ENCODE peak calls at places on chromosomes 3 and 15, in five cellular contexts. B, X, P, O and L are unnamed samples.
A peak's percentile ranks its signal among the peaks of the same experiment; 100 is the strongest.

GRCh38 chr3:190444576-190445145 is 5.0 kb downstream of the TMEM207 start:
- DNase-seq in B (no peak), X (no peak), P (no peak), O (no peak), L (no peak)

GRCh38 chr15:67135494-67135893 is 70.1 kb downstream of the SMAD3 start:
- DNase-seq in B (no peak), X (peak; percentile 71), P (no peak), O (no peak), L (no peak)

GRCh38 chr3:27202959-27203358 is 166.2 kb downstream of the NEK10 start:
- DNase-seq in B (no peak), X (no peak), P (no peak), O (no peak), L (no peak)

GRCh38 chr15:62853833-62854210 is 188.7 kb upstream of the TPM1 start:
- DNase-seq in B (no peak), X (peak; percentile 12), P (no peak), O (no peak), L (no peak)

GRCh38 chr3:69009559-69010410 is 3.7 kb downstream of the EOGT start:
- DNase-seq in B (no peak), X (no peak), P (peak; percentile 63), O (no peak), L (no peak)

GRCh38 chr15:30030350-30030749 is 52.4 kb upstream of the GOLGA8J start:
- DNase-seq in B (peak; percentile 13), X (no peak), P (no peak), O (no peak), L (no peak)

GRCh38 chr15:36484038-36484778 is 95.2 kb upstream of the CDIN1 start:
- DNase-seq in B (no peak), X (no peak), P (no peak), O (no peak), L (no peak)

GRCh38 chr3:171871392-171872274 is 28.5 kb downstream of the TMEM212 start:
- DNase-seq in B (no peak), X (no peak), P (no peak), O (no peak), L (peak; percentile 41)

GRCh38 chr15:90957105-90957790 is 2.6 kb downstream of the RCCD1 start:
- DNase-seq in B (no peak), X (no peak), P (no peak), O (no peak), L (no peak)

GRCh38 chr3:182212479-182213076 is 500.9 kb downstream of the SOX2 start:
- DNase-seq in B (peak; percentile 98), X (peak; percentile 96), P (peak; percentile 39), O (no peak), L (no peak)

GRCh38 chr15:66611257-66612053 is 45.7 kb upstream of the LCTL start:
- DNase-seq in B (no peak), X (peak; percentile 81), P (no peak), O (no peak), L (no peak)

GRCh38 chr3:57298041-57298440 is 5.6 kb upstream of the ASB14 start:
- DNase-seq in B (peak; percentile 59), X (peak; percentile 5), P (no peak), O (no peak), L (no peak)

GRCh38 chr3:73461582-73461981 is 163.2 kb downstream of the PDZRN3 start:
- DNase-seq in B (no peak), X (no peak), P (no peak), O (no peak), L (no peak)

GRCh38 chr15:31263751-31264533 is 62.7 kb upstream of the KLF13 start:
- DNase-seq in B (no peak), X (no peak), P (no peak), O (peak; percentile 88), L (no peak)

GRCh38 chr3:22121068-22121706 is 370.2 kb upstream of the ZNF385D start:
- DNase-seq in B (no peak), X (peak; percentile 69), P (no peak), O (no peak), L (no peak)

GRCh38 chr3:157573780-157574378 is 70.7 kb upstream of the VEPH1 start:
- DNase-seq in B (no peak), X (no peak), P (no peak), O (no peak), L (no peak)

GRCh38 chr3:123660900-123661299 is 76.0 kb upstream of the HACD2 start:
- DNase-seq in B (no peak), X (no peak), P (no peak), O (no peak), L (no peak)

GRCh38 chr3:60579734-60580133 is 671.5 kb downstream of the FHIT start:
- DNase-seq in B (no peak), X (no peak), P (no peak), O (no peak), L (no peak)

GRCh38 chr15:73985101-73985873 is 6.8 kb downstream of the STOML1 start:
- DNase-seq in B (no peak), X (no peak), P (no peak), O (no peak), L (no peak)

GRCh38 chr3:141279074-141279945 is 47.7 kb downstream of the PXYLP1 start:
- DNase-seq in B (no peak), X (peak; percentile 23), P (no peak), O (no peak), L (peak; percentile 23)

GRCh38 chr3:100163787-100164186 is 49.5 kb upstream of the FILIP1L start:
- DNase-seq in B (no peak), X (no peak), P (no peak), O (no peak), L (no peak)

GRCh38 chr3:11564577-11565001 is 79.1 kb downstream of the VGLL4 start:
- DNase-seq in B (no peak), X (no peak), P (no peak), O (no peak), L (no peak)

GRCh38 chr3:58388550-58389061 is 45.0 kb downstream of the PDHB start:
- DNase-seq in B (no peak), X (peak; percentile 16), P (no peak), O (no peak), L (no peak)

GRCh38 chr3:39911465-39912309 is 102.3 kb downstream of the MYRIP start:
- DNase-seq in B (no peak), X (peak; percentile 23), P (no peak), O (no peak), L (no peak)

GRCh38 chr15:70582143-70582945 is 181.0 kb downstream of the UACA start:
- DNase-seq in B (no peak), X (no peak), P (no peak), O (no peak), L (no peak)

GRCh38 chr15:101534376-101534970 is 45.0 kb upstream of the PCSK6 start:
- DNase-seq in B (no peak), X (no peak), P (no peak), O (no peak), L (no peak)

GRCh38 chr3:133759740-133760069 is 13.5 kb downstream of the TF start:
- DNase-seq in B (no peak), X (no peak), P (no peak), O (no peak), L (no peak)

GRCh38 chr15:93143186-93143585 is 54.2 kb upstream of the RGMA start:
- DNase-seq in B (no peak), X (no peak), P (no peak), O (no peak), L (no peak)
- TF ChIP-seq ATF3 in B (no peak), X (no peak), P (no peak), O (no peak), L (no peak)

GRCh38 chr15:39238443-39238842 is 342.4 kb upstream of the THBS1 start:
- DNase-seq in B (no peak), X (no peak), P (no peak), O (no peak), L (no peak)

GRCh38 chr15:39243396-39243795 is 337.5 kb upstream of the THBS1 start:
- DNase-seq in B (no peak), X (no peak), P (no peak), O (no peak), L (no peak)

GRCh38 chr15:39244776-39245175 is 336.1 kb upstream of the THBS1 start:
- DNase-seq in B (no peak), X (no peak), P (no peak), O (no peak), L (no peak)

GRCh38 chr15:39239562-39239961 is 341.3 kb upstream of the THBS1 start:
- DNase-seq in B (no peak), X (no peak), P (no peak), O (no peak), L (no peak)

DNA sequence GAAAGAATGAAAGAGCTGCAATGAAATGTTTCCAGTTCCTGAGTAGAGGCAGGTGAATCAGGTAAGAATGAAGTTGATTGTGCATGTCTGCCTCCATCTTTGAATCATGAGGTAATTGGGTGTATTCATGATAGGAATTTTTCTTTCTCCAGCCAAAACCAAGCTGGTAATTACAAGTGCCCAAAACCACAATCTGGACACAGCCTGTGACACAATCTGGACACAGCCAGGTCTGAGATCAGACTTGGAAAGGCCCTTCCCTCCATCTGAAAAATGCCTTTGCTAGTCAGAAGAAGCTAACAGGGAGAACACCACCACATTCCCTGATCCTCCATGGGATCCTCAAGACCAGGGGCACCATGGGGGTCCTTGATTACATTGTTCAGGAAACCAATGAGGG is 338.5 kb upstream of the THBS1 start:
- DNase-seq in B (no peak), X (no peak), P (no peak), O (no peak), L (no peak)
- TF ChIP-seq YY1 in B (no peak), X (no peak), P (no peak), O (no peak), L (no peak)

DNA sequence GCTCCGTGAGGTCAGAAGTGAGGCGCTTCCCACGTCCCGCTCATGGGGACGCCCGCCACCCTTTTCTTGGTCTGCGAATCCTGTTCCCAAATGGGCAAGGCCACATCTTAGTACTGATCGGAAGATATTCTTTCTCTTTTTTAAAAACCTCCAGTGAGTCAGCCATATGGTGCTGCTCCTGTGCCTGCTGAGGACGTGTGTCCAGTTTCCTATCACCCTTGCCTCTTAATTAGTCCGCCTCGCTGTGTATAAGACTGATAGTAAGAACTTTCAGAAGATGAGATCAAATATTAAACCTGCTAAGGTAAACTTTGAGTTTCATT is 577 bp downstream of the UBA5 start:
- DNase-seq in B (peak; percentile 4), X (no peak), P (no peak), O (no peak), L (no peak)
- TF ChIP-seq ATF3 in B (no peak), X (no peak), P (no peak), O (no peak), L (no peak)

GRCh38 chr3:46907960-46908293 is 30.4 kb downstream of the PTH1R start:
- DNase-seq in B (no peak), X (no peak), P (no peak), O (no peak), L (no peak)

GRCh38 chr3:46905661-46906451 is 28.3 kb downstream of the PTH1R start:
- DNase-seq in B (no peak), X (no peak), P (no peak), O (no peak), L (no peak)

GRCh38 chr3:46906471-46907058 is 29.0 kb downstream of the PTH1R start:
- DNase-seq in B (no peak), X (no peak), P (no peak), O (no peak), L (no peak)

GRCh38 chr3:46908294-46908985 is 30.9 kb downstream of the PTH1R start:
- DNase-seq in B (no peak), X (no peak), P (no peak), O (no peak), L (no peak)

DNA sequence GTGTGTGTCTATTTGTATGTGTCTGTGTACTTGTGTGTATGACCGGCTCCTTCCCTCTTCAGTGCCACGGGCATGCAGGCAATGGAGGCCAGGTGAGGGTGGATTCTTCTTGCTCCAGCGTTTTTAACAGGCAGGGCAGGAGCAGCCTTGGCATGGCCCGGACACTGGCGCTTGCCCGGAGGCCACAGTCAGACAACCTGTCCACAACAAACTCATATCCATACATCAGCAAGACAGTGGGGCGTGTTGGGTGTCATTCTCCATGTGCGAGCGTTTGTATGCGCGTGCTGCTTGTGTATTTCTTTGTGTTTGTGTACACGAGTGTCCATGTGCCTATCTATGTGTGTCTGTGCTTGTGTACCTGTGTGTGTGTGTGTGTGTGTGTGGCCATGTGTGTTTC is 29.8 kb downstream of the PTH1R start:
- DNase-seq in B (no peak), X (no peak), P (no peak), O (no peak), L (no peak)
- TF ChIP-seq YY1 in B (no peak), X (no peak), P (no peak), O (no peak), L (no peak)